ENCODE peak calls at places on chromosomes 1 and 21, in four cellular contexts. R is cardiac muscle cell, Z is mucosa of descending colon, H is tibial artery. K is an unnamed sample. For H3K4me1, the result is how much of the 10 kb centered on the place peaks cover.

GRCh38 chr21:38936237-38936636 is 130.5 kb downstream of the ETS2 start:
- DNase-seq in Z (no peak), H (no peak), R (peak), K (no peak)

GRCh38 chr1:108897865-108898720 is 21.3 kb downstream of the GPSM2 start:
- DNase-seq in Z (peak), H (no peak), R (peak), K (peak)

GRCh38 chr1:66951513-66951912 is 26.7 kb downstream of the MIER1 start:
- DNase-seq in Z (no peak), R (no peak), H (no peak), K (no peak)

GRCh38 chr1:243605604-243606003 is 244.4 kb downstream of the AKT3 start:
- DNase-seq in H (no peak), Z (no peak), R (no peak), K (no peak)

GRCh38 chr1:80656011-80656627 is 1144.6 kb upstream of the ADGRL2 start:
- DNase-seq in Z (peak), H (no peak), R (peak), K (no peak)

GRCh38 chr1:87508247-87508646 is 179.6 kb downstream of the LMO4 start:
- DNase-seq in H (no peak), R (no peak), Z (no peak), K (no peak)

GRCh38 chr1:232868793-232869491 is 63.7 kb downstream of the MAP10 start:
- DNase-seq in H (peak), R (no peak), Z (peak), K (peak)

GRCh38 chr1:23362218-23362713 is 7.4 kb downstream of the ZNF436 start:
- DNase-seq in H (no peak), Z (no peak), R (peak), K (no peak)

GRCh38 chr1:119475866-119476439 is 31.1 kb upstream of the HSD3B1 start:
- DNase-seq in Z (peak), H (no peak), R (peak), K (peak)

DNA sequence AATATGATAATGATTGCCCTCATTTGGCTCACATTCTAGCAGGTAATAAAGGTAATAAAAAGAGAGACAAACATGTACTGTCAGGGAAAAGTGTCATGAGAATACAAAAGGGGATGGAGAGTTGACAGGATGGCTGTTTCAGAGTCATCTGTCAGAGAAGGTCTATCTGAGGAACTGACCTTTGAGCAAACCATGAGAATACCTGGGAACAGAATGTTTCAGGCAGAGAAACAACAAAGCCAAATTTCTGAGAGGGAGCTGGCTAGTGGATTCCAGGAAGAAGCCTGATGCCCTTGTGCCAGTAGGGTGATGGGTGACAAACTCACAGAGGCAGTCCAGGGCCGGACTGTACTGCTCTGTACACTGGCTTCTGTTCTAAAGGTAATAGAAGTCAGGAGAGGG is 107.2 kb downstream of the C1orf21 start:
- DNase-seq in H (no peak), R (no peak), Z (peak), K (no peak)
- H3K4me1 ChIP-seq in H (under half), R (under half), Z (under half), K (half or more)

DNA sequence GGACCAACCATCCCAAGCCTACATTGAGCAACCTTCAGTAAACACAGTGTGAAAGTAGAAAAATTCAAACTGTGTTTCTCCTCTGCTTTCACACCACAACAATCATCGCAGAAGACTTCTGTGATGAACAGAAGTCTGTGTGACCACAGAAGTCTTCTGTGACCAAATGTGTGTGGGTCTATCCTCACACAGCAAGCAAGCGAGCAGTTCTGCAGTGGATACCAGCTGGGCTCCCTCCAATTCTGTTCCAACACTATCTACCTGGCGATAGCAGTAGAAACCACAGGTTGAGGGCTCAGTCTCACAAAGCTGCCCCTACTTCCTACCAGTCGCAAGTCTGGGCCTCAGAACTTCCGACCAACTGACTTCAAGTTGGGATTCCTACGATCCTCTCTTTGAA is 21.1 kb upstream of the RAP1A start:
- DNase-seq in R (no peak), Z (no peak), H (no peak), K (no peak)
- H3K4me1 ChIP-seq in R (under half), Z (under half), H (under half), K (under half)

DNA sequence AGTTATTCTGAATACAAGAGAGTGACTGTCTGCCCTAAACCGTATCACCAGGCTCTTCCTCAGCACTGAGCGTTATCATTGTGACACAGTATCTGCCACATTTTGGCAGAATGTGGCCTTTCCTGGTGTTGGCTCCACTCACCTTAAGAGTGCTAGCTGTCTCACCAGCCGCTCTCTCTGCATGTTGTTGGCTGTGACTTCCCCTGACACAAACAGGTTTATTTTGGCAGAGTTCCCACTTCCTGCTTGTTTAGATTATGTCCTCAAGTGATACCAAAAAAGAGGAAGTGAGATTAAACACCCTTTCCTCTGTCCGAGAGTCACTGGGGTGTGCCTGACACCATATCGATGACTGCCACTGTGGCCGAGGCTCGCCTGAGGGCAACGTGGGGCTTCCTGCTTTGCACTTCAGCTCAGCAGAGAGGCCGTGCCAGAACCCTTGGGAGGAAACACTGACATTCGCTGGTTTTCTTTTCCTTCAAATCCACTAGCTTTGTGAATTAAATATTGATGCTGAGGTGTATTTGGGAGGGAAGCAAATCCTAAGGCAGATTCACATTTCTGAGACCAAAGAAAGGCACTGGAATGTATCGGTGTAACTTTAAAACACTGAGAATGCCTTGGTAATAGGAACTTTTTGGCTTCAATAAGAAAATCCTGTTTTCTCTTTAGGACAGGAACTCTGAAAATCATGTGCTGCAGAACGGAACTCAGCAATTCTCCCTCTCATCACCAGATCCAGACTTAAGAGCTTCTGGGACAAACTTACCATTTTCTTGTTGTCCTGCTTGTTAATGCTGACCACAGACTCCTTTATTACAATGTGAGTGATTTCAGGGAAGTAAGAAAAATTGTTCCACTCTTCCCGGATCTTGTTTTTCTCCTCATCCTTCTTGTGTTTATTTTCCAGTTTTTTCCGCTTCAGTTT is 102.1 kb downstream of the JAK1 start:
- DNase-seq in R (no peak), Z (peak), H (peak), K (no peak)
- H3K4me1 ChIP-seq in R (under half), Z (under half), H (under half), K (under half)

GRCh38 chr21:17786219-17787181 is 32.7 kb downstream of the C21orf91 start:
- DNase-seq in R (no peak), H (no peak), Z (no peak), K (no peak)
- H3K4me1 ChIP-seq in R (under half), H (under half), Z (under half), K (under half)